ENCODE peak calls at places on chromosome 18, in six cellular contexts. S is AG04450, P is GM06990, M is cardiac muscle cell, R is kidney epithelial cell, N is lower lobe of right lung. I is an unnamed sample.

GRCh38 chr18:23114171-23114881 is 21.0 kb upstream of the CABLES1 start:
- DNase-seq in P (no peak), S (no peak), N (peak), R (no peak), M (peak), I (no peak)

GRCh38 chr18:67265464-67266245 is 250.9 kb downstream of the DSEL start:
- DNase-seq in N (no peak), P (no peak), M (no peak), R (peak), S (no peak), I (no peak)

GRCh38 chr18:76459687-76460350 is 35.2 kb downstream of the ZNF516 start:
- DNase-seq in N (peak), M (no peak), P (no peak), R (peak), S (peak), I (no peak)

GRCh38 chr18:11887305-11888262 is 20.5 kb downstream of the MPPE1 start:
- DNase-seq in S (no peak), N (no peak), M (no peak), P (no peak), R (no peak), I (no peak)

GRCh38 chr18:4119127-4119648 is 335.9 kb downstream of the DLGAP1 start:
- DNase-seq in R (no peak), S (no peak), M (no peak), P (no peak), N (no peak), I (no peak)

GRCh38 chr18:58158008-58158407 is 114.0 kb downstream of the NEDD4L start:
- DNase-seq in N (no peak), R (no peak), S (no peak), P (no peak), M (no peak), I (no peak)

GRCh38 chr18:7879717-7880116 is 312.6 kb downstream of the PTPRM start:
- DNase-seq in S (no peak), M (no peak), R (no peak), N (no peak), P (no peak), I (no peak)

GRCh38 chr18:49561377-49562193 is at the start of gene LIPG:
- DNase-seq in M (peak), R (peak), P (peak), N (peak), S (no peak), I (peak)

GRCh38 chr18:24818451-24818850 is 358.0 kb downstream of the HRH4 start:
- DNase-seq in S (no peak), N (no peak), P (no peak), R (no peak), M (no peak), I (no peak)

GRCh38 chr18:74598350-74599001 is 806 bp downstream of the ZNF407 start:
- DNase-seq in M (peak), R (no peak), S (no peak), N (peak), P (peak), I (peak)

GRCh38 chr18:59767732-59768131 is 70.5 kb upstream of the CCBE1 start:
- DNase-seq in R (no peak), S (no peak), M (no peak), P (no peak), N (no peak), I (no peak)

GRCh38 chr18:77557030-77557429 is 307.4 kb downstream of the GALR1 start:
- DNase-seq in R (no peak), P (no peak), S (no peak), N (no peak), M (peak), I (no peak)

GRCh38 chr18:79814373-79814772 is 16.6 kb downstream of the KCNG2 start:
- DNase-seq in N (no peak), P (no peak), R (no peak), S (no peak), M (no peak), I (no peak)

GRCh38 chr18:41936471-41937134 is 18.4 kb upstream of the PIK3C3 start:
- DNase-seq in P (no peak), S (no peak), M (peak), N (no peak), R (no peak), I (peak)

GRCh38 chr18:45519881-45520280 is 95.4 kb upstream of the SLC14A2 start:
- DNase-seq in S (no peak), N (no peak), R (no peak), P (no peak), M (no peak), I (no peak)

GRCh38 chr18:21722687-21723086 is 17.9 kb upstream of the MIB1 start:
- DNase-seq in S (no peak), M (no peak), R (no peak), N (no peak), P (no peak), I (no peak)

GRCh38 chr18:41870817-41871216 is 84.2 kb upstream of the PIK3C3 start:
- DNase-seq in P (no peak), R (no peak), M (no peak), N (no peak), S (no peak), I (no peak)

GRCh38 chr18:58870130-58870529 is 5.5 kb downstream of the ZNF532 start:
- DNase-seq in M (peak), N (no peak), R (no peak), S (no peak), P (no peak), I (no peak)

GRCh38 chr18:4106407-4107033 is 348.6 kb downstream of the DLGAP1 start:
- DNase-seq in R (peak), M (peak), P (no peak), S (peak), N (peak), I (peak)

GRCh38 chr18:37578886-37579513 is 13.4 kb upstream of the CELF4 start:
- DNase-seq in S (no peak), P (no peak), M (peak), R (no peak), N (no peak), I (peak)

GRCh38 chr18:39359636-39360035 is 1794.0 kb upstream of the CELF4 start:
- DNase-seq in R (no peak), M (no peak), N (no peak), P (no peak), S (no peak), I (no peak)

GRCh38 chr18:79872423-79872822 is 74.7 kb downstream of the KCNG2 start:
- DNase-seq in M (no peak), S (no peak), P (no peak), R (no peak), N (no peak), I (no peak)

GRCh38 chr18:74995404-74995737 is 213.6 kb downstream of the PTGR3 start:
- DNase-seq in R (no peak), M (no peak), S (no peak), N (no peak), P (no peak), I (no peak)

GRCh38 chr18:62587689-62588088 is 64.9 kb downstream of the ZCCHC2 start:
- DNase-seq in N (no peak), S (no peak), P (no peak), R (no peak), M (no peak), I (no peak)

GRCh38 chr18:62586781-62587487 is 64.1 kb downstream of the ZCCHC2 start:
- DNase-seq in S (no peak), R (no peak), P (no peak), N (no peak), M (no peak), I (no peak)

GRCh38 chr18:62584241-62585120 is 61.7 kb downstream of the ZCCHC2 start:
- DNase-seq in S (peak), M (peak), P (peak), N (peak), R (peak), I (peak)

GRCh38 chr18:62585274-62586147 is 62.7 kb downstream of the ZCCHC2 start:
- DNase-seq in N (no peak), R (no peak), M (no peak), S (no peak), P (no peak), I (no peak)

GRCh38 chr18:62586148-62586774 is 63.4 kb downstream of the ZCCHC2 start:
- DNase-seq in S (peak), P (peak), M (peak), R (peak), N (peak), I (peak)
- TF ChIP-seq CTCF in S (peak), P (peak), M (peak), R (peak), N (peak), I (peak)

DNA sequence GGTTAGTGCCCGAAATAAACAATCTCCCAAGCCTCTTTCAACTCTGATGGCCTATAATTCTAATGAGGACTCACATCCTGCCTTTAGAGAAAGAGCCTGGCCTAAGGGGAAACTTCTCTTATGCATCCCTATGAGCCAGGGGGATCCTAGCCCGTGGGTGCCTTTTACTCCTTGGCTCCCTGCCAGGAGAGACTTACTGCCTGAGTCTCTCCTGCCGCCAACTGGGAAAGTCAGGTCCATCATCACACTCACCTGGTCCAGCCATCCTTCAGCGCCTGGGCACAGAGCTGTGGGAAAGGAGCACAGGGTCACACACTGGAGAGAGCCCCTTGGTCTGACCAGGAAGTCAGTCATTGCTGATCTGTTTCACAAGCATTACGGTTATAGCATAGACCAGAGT is 24.1 kb downstream of the ENOSF1 start:
- DNase-seq in S (no peak), P (no peak), R (no peak), N (no peak), M (no peak), I (no peak)
- TF ChIP-seq CTCF in S (no peak), P (no peak), R (no peak), N (no peak), M (no peak), I (no peak)

DNA sequence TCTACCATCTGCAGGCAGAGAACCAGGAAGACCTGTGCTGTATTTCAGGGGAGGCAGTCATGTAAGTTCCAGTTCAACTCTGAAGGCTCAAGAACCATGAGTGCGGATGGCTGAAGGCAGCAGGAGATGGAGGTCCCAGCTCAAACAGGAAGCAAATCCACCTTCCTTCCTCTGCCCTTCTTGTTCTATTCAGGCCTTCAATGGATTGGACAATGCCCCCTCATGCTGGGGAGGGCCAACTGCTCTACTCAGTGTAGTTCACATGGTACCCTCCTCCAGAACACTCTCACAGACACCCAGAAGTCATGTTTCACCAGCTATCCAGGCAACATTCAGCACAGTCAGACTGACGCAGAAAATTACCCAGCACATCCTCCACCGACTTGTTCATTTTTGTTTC is 39.1 kb upstream of the RAB31 start:
- DNase-seq in S (no peak), R (no peak), N (no peak), M (no peak), P (no peak), I (no peak)
- TF ChIP-seq CTCF in S (no peak), R (no peak), N (no peak), M (no peak), P (no peak), I (no peak)

GRCh38 chr18:68402784-68403183 is 312.1 kb downstream of the TMX3 start:
- DNase-seq in M (no peak), N (no peak), S (no peak), P (no peak), R (no peak), I (no peak)

GRCh38 chr18:68409585-68409984 is 305.3 kb downstream of the TMX3 start:
- DNase-seq in S (no peak), N (no peak), P (no peak), R (no peak), M (no peak), I (no peak)

GRCh38 chr18:68400889-68401288 is 314.0 kb downstream of the TMX3 start:
- DNase-seq in M (no peak), R (no peak), P (no peak), S (no peak), N (no peak), I (no peak)

GRCh38 chr18:68406761-68407160 is 308.1 kb downstream of the TMX3 start:
- DNase-seq in S (no peak), N (no peak), R (no peak), M (no peak), P (no peak), I (no peak)
- TF ChIP-seq CTCF in S (peak), N (no peak), R (no peak), M (no peak), P (no peak), I (no peak)

GRCh38 chr18:32078845-32079244 is 12.8 kb upstream of the RNF138 start:
- DNase-seq in M (no peak), P (no peak), N (no peak), R (no peak), S (no peak), I (no peak)

GRCh38 chr18:32086866-32087265 is 4.8 kb upstream of the RNF138 start:
- DNase-seq in N (no peak), S (peak), P (no peak), M (no peak), R (no peak), I (no peak)

GRCh38 chr18:32083781-32084180 is 7.9 kb upstream of the RNF138 start:
- DNase-seq in N (no peak), M (no peak), P (no peak), R (no peak), S (no peak), I (no peak)

GRCh38 chr18:32081881-32082280 is 9.8 kb upstream of the RNF138 start:
- DNase-seq in N (no peak), S (no peak), P (no peak), R (no peak), M (no peak), I (no peak)
- TF ChIP-seq CTCF in N (no peak), S (no peak), P (no peak), R (no peak), M (no peak), I (no peak)

GRCh38 chr18:51150430-51150746 is 47.1 kb downstream of the MEX3C start:
- DNase-seq in M (no peak), R (no peak), S (no peak), P (no peak), N (no peak), I (no peak)

GRCh38 chr18:51149605-51150429 is 47.7 kb downstream of the MEX3C start:
- DNase-seq in P (no peak), N (no peak), M (no peak), R (peak), S (peak), I (no peak)

GRCh38 chr18:51151185-51151567 is 46.3 kb downstream of the MEX3C start:
- DNase-seq in R (no peak), S (no peak), M (no peak), P (no peak), N (no peak), I (no peak)

GRCh38 chr18:51153659-51154371 is 43.7 kb downstream of the MEX3C start:
- DNase-seq in N (no peak), S (no peak), R (no peak), P (peak), M (no peak), I (peak)

GRCh38 chr18:51151568-51152511 is 45.6 kb downstream of the MEX3C start:
- DNase-seq in R (no peak), S (no peak), M (no peak), P (peak), N (no peak), I (peak)
- TF ChIP-seq CTCF in R (no peak), S (no peak), M (no peak), P (peak), N (no peak), I (peak)